ENCODE peak calls at places on chromosomes 5 and 9, in five cellular contexts. O, V, G, I and Y are unnamed samples.

GRCh38 chr5:133220851-133221674 is 169.2 kb downstream of the HSPA4 start:
- DNase-seq in O (no peak), V (no peak), G (no peak), I (no peak), Y (no peak)

GRCh38 chr5:572398-573019 is 39.6 kb upstream of the CEP72 start:
- DNase-seq in O (no peak), V (no peak), G (peak; percentile 22), I (no peak), Y (no peak)

GRCh38 chr5:675876-676698 is 17.1 kb downstream of the TPPP start:
- DNase-seq in O (no peak), V (no peak), G (no peak), I (no peak), Y (no peak)

GRCh38 chr5:95081500-95082355 is 203.2 kb downstream of the MCTP1 start:
- DNase-seq in O (peak; percentile 89), V (peak; percentile 8), G (no peak), I (peak; percentile 29), Y (peak; percentile 95)

GRCh38 chr9:87465791-87466190 is 31.9 kb upstream of the DAPK1 start:
- DNase-seq in O (no peak), V (no peak), G (no peak), I (no peak), Y (no peak)

GRCh38 chr5:125154321-125154811 is 407.9 kb upstream of the ZNF608 start:
- DNase-seq in O (no peak), V (no peak), G (no peak), I (no peak), Y (no peak)

GRCh38 chr5:134574521-134574920 is 49.1 kb downstream of the JADE2 start:
- DNase-seq in O (no peak), V (no peak), G (no peak), I (no peak), Y (no peak)

GRCh38 chr9:33415152-33416038 is 13.0 kb upstream of the AQP7 start:
- DNase-seq in O (peak; percentile 76), V (peak; percentile 56), G (peak; percentile 41), I (peak; percentile 91), Y (peak; percentile 27)

GRCh38 chr9:89603629-89604462 is 966 bp upstream of the GADD45G start:
- DNase-seq in O (peak; percentile 39), V (peak; percentile 38), G (peak; percentile 92), I (peak; percentile 81), Y (no peak)

GRCh38 chr9:841371-842209 is at the start of gene DMRT1:
- DNase-seq in O (no peak), V (peak; percentile 11), G (peak; percentile 33), I (no peak), Y (no peak)

GRCh38 chr9:133348763-133349573 is 950 bp downstream of the RPL7A start:
- DNase-seq in O (no peak), V (no peak), G (no peak), I (no peak), Y (no peak)

GRCh38 chr5:127098246-127098645 is 24.9 kb upstream of the C5orf63 start:
- DNase-seq in O (no peak), V (no peak), G (no peak), I (no peak), Y (no peak)